ENCODE peak calls at places on chromosomes 16 and 17, in six cellular contexts. G, Z, R, P, Q and E are unnamed samples.
A peak's percentile ranks its signal among the peaks of the same experiment; 100 is the strongest.

GRCh38 chr17:83203073-83203471 is 123.7 kb downstream of the METRNL start:
- DNase-seq in Q (no peak), R (no peak), Z (no peak), G (peak; percentile 72), P (no peak), E (no peak)

GRCh38 chr16:1434644-1435592 is 4.0 kb downstream of the PERCC1 start:
- DNase-seq in Q (no peak), R (no peak), P (no peak), Z (no peak), G (no peak), E (no peak)

GRCh38 chr17:7238418-7239090 is 703 bp downstream of the PHF23 start:
- DNase-seq in P (peak; percentile 38), Q (no peak), Z (no peak), R (no peak), G (no peak), E (no peak)

GRCh38 chr16:55949518-55949917 is 74.3 kb upstream of the CES5A start:
- DNase-seq in Q (no peak), Z (no peak), P (no peak), R (no peak), G (no peak), E (no peak)

GRCh38 chr16:364091-364490 is 6.2 kb downstream of the MRPL28 start:
- DNase-seq in P (no peak), Z (no peak), R (no peak), Q (no peak), G (no peak), E (no peak)

GRCh38 chr16:50684823-50685455 is 3.8 kb upstream of the SNX20 start:
- DNase-seq in G (no peak), R (no peak), Q (no peak), Z (no peak), P (no peak), E (no peak)

GRCh38 chr17:78652024-78652423 is 74.8 kb upstream of the DNAH17 start:
- DNase-seq in Q (no peak), R (no peak), Z (no peak), P (no peak), G (no peak), E (no peak)

GRCh38 chr16:85291302-85292148 is 179.3 kb upstream of the CIBAR2 start:
- DNase-seq in G (peak; percentile 93), Q (no peak), P (peak; percentile 77), Z (no peak), R (no peak), E (no peak)

GRCh38 chr16:14302031-14302398 is 230.9 kb downstream of the MRTFB start:
- DNase-seq in P (peak; percentile 87), Q (no peak), G (peak; percentile 49), R (no peak), Z (peak; percentile 82), E (peak; percentile 79)

GRCh38 chr17:15457723-15458094 is 9.7 kb downstream of the CDRT4 start:
- DNase-seq in G (no peak), R (no peak), Z (no peak), P (no peak), Q (no peak), E (no peak)

GRCh38 chr17:71486171-71486740 is 634.6 kb upstream of the SOX9 start:
- DNase-seq in R (no peak), Q (no peak), P (no peak), Z (no peak), G (no peak), E (no peak)

DNA sequence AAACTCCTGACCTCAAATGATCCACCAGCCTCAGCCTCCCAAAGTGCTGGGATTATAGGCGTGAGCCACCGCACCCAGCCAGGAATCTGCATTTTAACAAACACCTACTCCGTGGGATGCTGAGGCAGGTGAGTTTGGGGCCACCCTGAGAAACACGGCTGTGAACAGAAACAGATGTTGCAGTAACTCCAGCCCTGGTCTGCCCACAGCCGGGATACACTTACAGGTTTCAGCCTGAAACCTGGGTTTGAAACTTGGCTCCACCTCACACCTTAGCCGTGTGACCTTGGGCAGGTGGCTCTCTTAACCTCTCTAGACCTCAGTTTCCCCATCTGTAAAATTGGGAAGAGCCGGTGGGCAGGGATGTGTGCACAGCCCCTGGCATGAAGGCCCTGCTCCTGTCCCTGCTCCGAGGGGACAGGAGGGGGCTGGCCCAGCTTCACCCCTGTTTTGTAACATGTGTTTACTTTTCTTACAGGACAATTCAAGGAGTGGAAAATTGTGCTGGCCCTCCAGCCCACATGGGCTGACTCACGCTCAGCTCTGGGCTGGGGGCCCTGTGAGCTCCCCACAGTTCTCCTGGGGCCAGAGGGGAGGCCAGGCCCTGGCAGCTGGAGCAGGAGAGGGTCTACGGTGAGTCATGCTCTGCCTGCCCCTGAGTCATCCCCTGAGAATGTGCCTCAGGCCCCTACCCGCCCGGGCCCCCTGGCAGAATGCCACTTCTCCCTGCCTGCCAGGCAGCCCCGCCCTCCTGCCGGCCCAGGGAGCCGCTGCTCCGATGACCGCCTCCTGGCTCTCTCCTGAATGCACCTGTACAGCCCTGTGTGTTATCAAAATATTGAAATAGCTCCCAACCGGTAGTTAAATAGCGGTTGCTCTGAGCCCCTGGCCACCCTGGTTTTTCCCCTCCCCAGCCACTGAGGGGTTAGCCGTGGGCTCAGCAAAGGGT is 7.7 kb upstream of the PPL start:
- DNase-seq in Q (no peak), R (no peak), G (peak; percentile 98), P (peak; percentile 59), Z (no peak), E (no peak)
- TF ChIP-seq POLR2AphosphoS5 in Q (no peak), R (no peak), G (no peak), P (no peak), Z (no peak), E (no peak)

GRCh38 chr17:73316919-73317505 is 5.2 kb upstream of the CDC42EP4 start:
- DNase-seq in R (peak; percentile 70), G (no peak), Q (no peak), Z (no peak), P (no peak), E (no peak)
- TF ChIP-seq TAF1 in R (no peak), G (no peak), Q (no peak), Z (no peak), P (no peak), E (no peak)

GRCh38 chr16:67968440-67969285 is at the start of gene SLC12A4:
- DNase-seq in P (peak; percentile 99), Z (peak; percentile 98), Q (no peak), R (no peak), G (peak; percentile 86), E (peak; percentile 97)
- TF ChIP-seq POLR2A in P (peak; percentile 54), Z (peak; percentile 48), Q (no peak), R (peak; percentile 76), G (peak; percentile 81), E (peak; percentile 68)

GRCh38 chr16:30474062-30474452 is 1.5 kb downstream of the ITGAL start:
- DNase-seq in Q (no peak), P (no peak), G (no peak), R (no peak), Z (no peak), E (no peak)

GRCh38 chr16:30470632-30471007 is 1.9 kb upstream of the ITGAL start:
- DNase-seq in Q (no peak), R (no peak), Z (no peak), G (no peak), P (no peak), E (no peak)

GRCh38 chr16:30473231-30474061 is 904 bp downstream of the ITGAL start:
- DNase-seq in P (no peak), R (no peak), Q (no peak), Z (no peak), G (no peak), E (peak; percentile 54)

GRCh38 chr16:30474684-30475083 is 2.1 kb downstream of the ITGAL start:
- DNase-seq in Q (no peak), G (no peak), R (no peak), P (no peak), Z (no peak), E (no peak)

GRCh38 chr16:30472328-30472942 is at the start of gene ITGAL:
- DNase-seq in Z (peak; percentile 68), P (no peak), Q (no peak), R (peak; percentile 98), G (no peak), E (peak; percentile 57)
- TF ChIP-seq POLR2AphosphoS5 in Z (peak; percentile 76), P (no peak), Q (no peak), R (peak; percentile 86), G (no peak), E (peak; percentile 89)

DNA sequence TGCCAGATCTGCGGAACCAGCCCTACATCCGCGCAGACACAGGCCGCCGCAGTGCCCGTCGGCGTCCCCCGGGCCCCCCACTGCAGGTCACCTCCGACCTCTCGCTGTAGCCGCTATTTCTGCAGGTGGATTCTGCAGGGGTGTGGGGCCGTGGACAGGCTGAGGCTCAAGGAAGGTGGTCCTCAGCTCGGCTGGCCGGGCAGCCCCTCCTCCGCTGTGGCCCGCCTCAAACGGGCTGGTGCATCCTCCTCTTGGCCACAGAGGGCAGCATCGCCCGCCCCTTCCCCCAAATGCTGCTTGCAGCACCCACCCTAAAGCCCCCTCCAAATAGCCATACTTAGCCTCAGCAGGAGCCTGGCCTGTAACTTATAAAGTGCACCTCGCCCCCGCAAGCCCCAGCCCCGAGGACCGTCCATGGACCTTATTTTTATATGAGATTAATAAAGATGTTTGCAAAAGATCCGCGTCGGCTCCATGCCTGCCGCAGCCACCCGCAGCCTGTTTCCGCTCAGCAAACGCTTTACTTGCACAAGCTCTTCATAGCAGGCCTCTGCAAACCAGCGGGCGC is 14.9 kb downstream of the SPATA32 start:
- DNase-seq in P (peak; percentile 70), R (no peak), G (no peak), Q (no peak), Z (peak; percentile 73), E (no peak)
- TF ChIP-seq TAF1 in P (no peak), R (no peak), G (no peak), Q (no peak), Z (no peak), E (no peak)

DNA sequence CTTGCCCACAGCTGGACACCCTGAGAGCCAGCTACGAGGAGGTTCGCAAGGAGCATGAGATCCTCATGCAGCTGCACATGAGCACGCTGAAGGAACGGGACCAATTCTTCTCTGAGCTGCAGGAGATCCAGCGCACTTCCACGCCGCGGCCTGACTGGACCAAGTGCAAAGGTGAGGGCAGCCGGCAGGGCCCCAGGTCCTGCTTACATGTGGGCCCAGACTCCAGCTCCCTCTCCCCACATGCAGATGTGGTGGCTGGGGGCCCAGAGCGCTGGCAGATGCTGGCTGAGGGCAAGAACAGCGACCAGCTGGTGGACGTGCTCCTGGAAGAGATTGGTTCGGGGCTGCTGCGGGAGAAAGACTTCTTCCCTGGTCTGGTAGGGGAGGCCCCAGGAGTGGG is 16.2 kb upstream of the THAP11 start:
- DNase-seq in R (no peak), Z (no peak), P (no peak), G (no peak), Q (no peak), E (no peak)
- TF ChIP-seq POLR2A in R (no peak), Z (no peak), P (no peak), G (no peak), Q (no peak), E (no peak)